ENCODE peak calls at places on chromosomes 4 and X, in seven cellular contexts. P is activated gamma-delta T cell treated with Interleukin-2 at 50 U/mL for 16 hours; Y is ecto neural progenitor cell; S is non-pigmented ciliary epithelial cell; A is EH; K is EL; L is CD8-positive, alpha-beta T cell. R is an unnamed sample.

GRCh38 chr4:118280501-118281218 is 72.1 kb downstream of the PRSS12 start:
- DNase-seq in A (peak; percentile 81), K (peak; percentile 80), S (no peak), P (peak; percentile 31), Y (no peak), L (peak; percentile 48), R (peak; percentile 67)

GRCh38 chr4:76658231-76659102 is 223.4 kb downstream of the SHROOM3 start:
- DNase-seq in P (no peak), K (peak; percentile 89), A (peak; percentile 97), L (no peak), Y (no peak), S (no peak), R (no peak)

GRCh38 chrX:114626323-114626722 is 42.4 kb downstream of the HTR2C start:
- DNase-seq in P (no peak), S (no peak), Y (no peak), L (no peak), K (peak; percentile 1), A (peak; percentile 3), R (no peak)

GRCh38 chrX:109943092-109943739 is 59.7 kb upstream of the TMEM164 start:
- DNase-seq in P (no peak), K (no peak), A (no peak), Y (no peak), S (no peak), L (no peak), R (no peak)

GRCh38 chr4:1767058-1767769 is 25.9 kb upstream of the FGFR3 start:
- DNase-seq in S (no peak), L (no peak), P (no peak), K (no peak), Y (no peak), A (peak; percentile 41), R (no peak)

GRCh38 chrX:39859991-39860861 is 237.5 kb downstream of the BCOR start:
- DNase-seq in Y (peak; percentile 55), P (peak; percentile 62), L (peak; percentile 82), A (peak; percentile 63), K (peak; percentile 49), S (no peak), R (peak; percentile 30)

GRCh38 chr4:70902577-70903281 is 560 bp downstream of the MOB1B start:
- DNase-seq in L (peak; percentile 22), S (no peak), Y (no peak), A (peak; percentile 54), K (peak; percentile 51), P (peak; percentile 16), R (peak; percentile 23)

GRCh38 chr4:53907772-53908171 is 156.6 kb downstream of the CHIC2 start:
- DNase-seq in L (no peak), A (no peak), S (no peak), K (no peak), Y (no peak), P (no peak), R (no peak)

GRCh38 chr4:153234923-153235322 is 30.7 kb downstream of the TRIM2 start:
- DNase-seq in P (no peak), Y (no peak), L (no peak), S (no peak), K (peak; percentile 47), A (peak; percentile 82), R (no peak)

GRCh38 chr4:140935259-140935658 is 179.1 kb upstream of the TBC1D9 start:
- DNase-seq in P (no peak), L (no peak), S (no peak), A (peak; percentile 76), Y (no peak), K (peak; percentile 11), R (no peak)

GRCh38 chr4:41957634-41958033 is 22.4 kb downstream of the TMEM33 start:
- DNase-seq in P (no peak), S (no peak), K (peak; percentile 28), L (no peak), A (peak; percentile 23), Y (no peak), R (no peak)

GRCh38 chrX:41265615-41266014 is 68.3 kb upstream of the DDX3X start:
- DNase-seq in S (no peak), K (no peak), L (peak; percentile 71), A (no peak), P (peak; percentile 17), Y (no peak), R (peak; percentile 25)

GRCh38 chr4:175970072-175970471 is 95.6 kb upstream of the WDR17 start:
- DNase-seq in P (no peak), K (no peak), S (no peak), Y (no peak), L (no peak), A (no peak), R (no peak)

GRCh38 chr4:136471051-136471450 is 1061.2 kb downstream of the PCDH18 start:
- DNase-seq in Y (no peak), L (no peak), A (no peak), P (no peak), S (no peak), K (no peak), R (no peak)

GRCh38 chrX:337331-337831 is 18.8 kb upstream of the GTPBP6 start:
- DNase-seq in P (no peak), Y (no peak), A (no peak), K (no peak), L (no peak), S (no peak), R (no peak)

GRCh38 chr4:37620174-37620573 is 66.0 kb downstream of the RELL1 start:
- DNase-seq in P (no peak), K (no peak), S (no peak), L (no peak), A (no peak), Y (no peak), R (no peak)

GRCh38 chr4:74618659-74619058 is 173.7 kb downstream of the AREG start:
- DNase-seq in K (peak; percentile 47), A (peak; percentile 51), Y (no peak), P (no peak), L (no peak), S (no peak), R (no peak)

GRCh38 chrX:74179071-74179470 is 124.9 kb upstream of the ZCCHC13 start:
- DNase-seq in P (no peak), A (peak; percentile 71), S (peak; percentile 15), K (peak; percentile 13), Y (no peak), L (no peak), R (no peak)

GRCh38 chr4:38673109-38673978 is 9.3 kb downstream of the KLF3 start:
- DNase-seq in A (peak; percentile 47), K (no peak), L (no peak), Y (no peak), S (no peak), P (no peak), R (peak; percentile 84)

GRCh38 chr4:47855350-47855749 is 17.5 kb upstream of the CORIN start:
- DNase-seq in P (no peak), Y (no peak), A (peak; percentile 81), S (peak; percentile 78), L (no peak), K (peak; percentile 76), R (no peak)

GRCh38 chr4:121686265-121686664 is 10.5 kb downstream of the ANXA5 start:
- DNase-seq in P (no peak), K (peak; percentile 10), L (no peak), Y (no peak), A (no peak), S (no peak), R (no peak)

GRCh38 chr4:111923786-111924185 is 221.5 kb upstream of the FAM241A start:
- DNase-seq in P (no peak), K (peak; percentile 57), S (no peak), A (peak; percentile 76), Y (no peak), L (no peak), R (no peak)

GRCh38 chr4:145957307-145957706 is 18.7 kb upstream of the ZNF827 start:
- DNase-seq in K (no peak), A (no peak), P (no peak), Y (no peak), S (no peak), L (no peak), R (no peak)

GRCh38 chrX:13078739-13079444 is 34.5 kb upstream of the FAM9C start:
- DNase-seq in S (no peak), K (peak; percentile 70), A (peak; percentile 89), P (no peak), L (no peak), Y (no peak), R (peak; percentile 18)

GRCh38 chr4:151676301-151676700 is 84.5 kb downstream of the GATB start:
- DNase-seq in L (no peak), Y (no peak), A (peak; percentile 80), K (peak; percentile 81), P (no peak), S (peak; percentile 64), R (no peak)

GRCh38 chr4:211033-211511 is 86.8 kb downstream of the ZNF718 start:
- DNase-seq in A (no peak), K (no peak), S (no peak), Y (no peak), P (no peak), L (no peak), R (no peak)

GRCh38 chr4:77471821-77472495 is 133.7 kb upstream of the CXCL13 start:
- DNase-seq in A (no peak), L (no peak), Y (no peak), K (no peak), P (no peak), S (no peak), R (no peak)

GRCh38 chr4:98710831-98711230 is 52.4 kb upstream of the TSPAN5 start:
- DNase-seq in P (no peak), S (no peak), K (peak; percentile 77), L (no peak), Y (no peak), A (peak; percentile 86), R (no peak)

GRCh38 chrX:40098264-40099045 is 697 bp upstream of the BCOR start:
- DNase-seq in P (peak; percentile 48), A (peak; percentile 67), Y (peak; percentile 83), L (peak; percentile 73), S (no peak), K (peak; percentile 58), R (peak; percentile 24)

GRCh38 chr4:185925910-185926360 is 113.9 kb upstream of the SORBS2 start:
- DNase-seq in P (no peak), L (no peak), A (no peak), K (no peak), S (no peak), Y (no peak), R (no peak)